ENCODE peak calls at places on chromosome 22, in ten cellular contexts. One of them, this sample, is unnamed. For H3K4me1, the result is how much of the 10 kb centered on the place peaks cover.

GRCh38 chr22:45125198-45125597 is 38.5 kb upstream of the NUP50 start:
- DNase-seq in upper lobe of left lung: no peak
- DNase-seq in K562: no peak
- DNase-seq in HCT116: no peak
- DNase-seq in tibial nerve: no peak
- DNase-seq in stomach: no peak
- DNase-seq in uterus: no peak
- DNase-seq in right lobe of liver: no peak
- DNase-seq in suprapubic skin: no peak
- DNase-seq in heart left ventricle: no peak
- DNase-seq in this sample: no peak

GRCh38 chr22:45105281-45105700 is 58.4 kb upstream of the NUP50 start:
- DNase-seq in upper lobe of left lung: no peak
- DNase-seq in K562: no peak
- DNase-seq in HCT116: no peak
- DNase-seq in right lobe of liver: no peak
- DNase-seq in stomach: no peak
- DNase-seq in tibial nerve: no peak
- DNase-seq in suprapubic skin: no peak
- DNase-seq in heart left ventricle: no peak
- DNase-seq in uterus: no peak
- DNase-seq in this sample: no peak

GRCh38 chr22:21598302-21598701 is 30.8 kb downstream of the UBE2L3 start:
- DNase-seq in HCT116: no peak
- DNase-seq in K562: no peak
- DNase-seq in upper lobe of left lung: no peak
- DNase-seq in heart left ventricle: no peak
- DNase-seq in tibial nerve: no peak
- DNase-seq in stomach: no peak
- DNase-seq in right lobe of liver: no peak
- DNase-seq in uterus: no peak
- DNase-seq in suprapubic skin: no peak
- DNase-seq in this sample: no peak

GRCh38 chr22:45246060-45246985 is 5.6 kb upstream of the KIAA0930 start:
- DNase-seq in K562: no peak
- DNase-seq in right lobe of liver: peak
- DNase-seq in suprapubic skin: no peak
- DNase-seq in HCT116: peak
- DNase-seq in tibial nerve: no peak
- DNase-seq in stomach: peak
- DNase-seq in uterus: peak
- DNase-seq in heart left ventricle: no peak
- DNase-seq in upper lobe of left lung: no peak
- DNase-seq in this sample: peak

GRCh38 chr22:17891427-17892167 is 117.3 kb upstream of the BID start:
- DNase-seq in uterus: no peak
- DNase-seq in HCT116: no peak
- DNase-seq in suprapubic skin: no peak
- DNase-seq in tibial nerve: no peak
- DNase-seq in K562: peak
- DNase-seq in heart left ventricle: peak
- DNase-seq in stomach: no peak
- DNase-seq in right lobe of liver: peak
- DNase-seq in upper lobe of left lung: no peak
- DNase-seq in this sample: no peak

GRCh38 chr22:26394787-26395186 is 34.3 kb upstream of the ASPHD2 start:
- DNase-seq in HCT116: no peak
- DNase-seq in suprapubic skin: no peak
- DNase-seq in right lobe of liver: no peak
- DNase-seq in stomach: no peak
- DNase-seq in tibial nerve: no peak
- DNase-seq in heart left ventricle: no peak
- DNase-seq in upper lobe of left lung: no peak
- DNase-seq in K562: no peak
- DNase-seq in uterus: no peak
- DNase-seq in this sample: no peak

GRCh38 chr22:18119409-18120110 is 9.0 kb downstream of the TUBA8 start:
- DNase-seq in upper lobe of left lung: peak
- DNase-seq in HCT116: no peak
- DNase-seq in right lobe of liver: no peak
- DNase-seq in heart left ventricle: peak
- DNase-seq in uterus: no peak
- DNase-seq in stomach: peak
- DNase-seq in tibial nerve: no peak
- DNase-seq in K562: no peak
- DNase-seq in suprapubic skin: no peak
- DNase-seq in this sample: no peak

GRCh38 chr22:17980638-17981051 is 43.7 kb downstream of the MICAL3 start:
- DNase-seq in uterus: no peak
- DNase-seq in stomach: peak
- DNase-seq in upper lobe of left lung: peak
- DNase-seq in right lobe of liver: no peak
- DNase-seq in tibial nerve: no peak
- DNase-seq in heart left ventricle: no peak
- DNase-seq in K562: peak
- DNase-seq in HCT116: no peak
- DNase-seq in suprapubic skin: no peak
- DNase-seq in this sample: no peak

GRCh38 chr22:38107692-38108515 is 2.6 kb downstream of the BAIAP2L2 start:
- DNase-seq in stomach: peak
- DNase-seq in tibial nerve: no peak
- DNase-seq in HCT116: no peak
- DNase-seq in upper lobe of left lung: peak
- DNase-seq in right lobe of liver: peak
- DNase-seq in heart left ventricle: no peak
- DNase-seq in suprapubic skin: no peak
- DNase-seq in uterus: no peak
- DNase-seq in K562: no peak
- DNase-seq in this sample: no peak
- TF ChIP-seq POLR2A in stomach: no peak
- TF ChIP-seq POLR2A in tibial nerve: no peak
- TF ChIP-seq POLR2A in HCT116: no peak
- TF ChIP-seq POLR2A in upper lobe of left lung: no peak
- TF ChIP-seq POLR2A in right lobe of liver: no peak
- TF ChIP-seq POLR2A in heart left ventricle: no peak
- TF ChIP-seq POLR2A in suprapubic skin: no peak
- TF ChIP-seq POLR2A in uterus: no peak
- TF ChIP-seq POLR2A in K562: no peak
- TF ChIP-seq POLR2A in this sample: no peak

GRCh38 chr22:35313311-35314121 is 13.8 kb downstream of the TOM1 start:
- DNase-seq in K562: no peak
- DNase-seq in right lobe of liver: no peak
- DNase-seq in uterus: peak
- DNase-seq in HCT116: no peak
- DNase-seq in stomach: peak
- DNase-seq in upper lobe of left lung: no peak
- DNase-seq in tibial nerve: peak
- DNase-seq in suprapubic skin: peak
- DNase-seq in heart left ventricle: peak
- DNase-seq in this sample: peak

GRCh38 chr22:35315855-35316745 is 16.4 kb downstream of the TOM1 start:
- DNase-seq in stomach: no peak
- DNase-seq in K562: no peak
- DNase-seq in heart left ventricle: peak
- DNase-seq in HCT116: no peak
- DNase-seq in right lobe of liver: no peak
- DNase-seq in tibial nerve: peak
- DNase-seq in uterus: peak
- DNase-seq in upper lobe of left lung: no peak
- DNase-seq in suprapubic skin: peak
- DNase-seq in this sample: peak

GRCh38 chr22:35312198-35313059 is 12.7 kb downstream of the TOM1 start:
- DNase-seq in heart left ventricle: no peak
- DNase-seq in upper lobe of left lung: no peak
- DNase-seq in uterus: no peak
- DNase-seq in HCT116: peak
- DNase-seq in suprapubic skin: peak
- DNase-seq in K562: no peak
- DNase-seq in stomach: no peak
- DNase-seq in tibial nerve: no peak
- DNase-seq in right lobe of liver: peak
- DNase-seq in this sample: peak

GRCh38 chr22:35315141-35315854 is 15.6 kb downstream of the TOM1 start:
- DNase-seq in K562: no peak
- DNase-seq in HCT116: no peak
- DNase-seq in upper lobe of left lung: no peak
- DNase-seq in heart left ventricle: no peak
- DNase-seq in suprapubic skin: peak
- DNase-seq in right lobe of liver: peak
- DNase-seq in tibial nerve: peak
- DNase-seq in stomach: no peak
- DNase-seq in uterus: no peak
- DNase-seq in this sample: peak

GRCh38 chr22:35314161-35314942 is 14.7 kb downstream of the TOM1 start:
- DNase-seq in upper lobe of left lung: no peak
- DNase-seq in K562: no peak
- DNase-seq in right lobe of liver: no peak
- DNase-seq in HCT116: no peak
- DNase-seq in tibial nerve: no peak
- DNase-seq in suprapubic skin: peak
- DNase-seq in uterus: peak
- DNase-seq in stomach: no peak
- DNase-seq in heart left ventricle: no peak
- DNase-seq in this sample: no peak
- H3K4me1 ChIP-seq in upper lobe of left lung: under half
- H3K4me1 ChIP-seq in K562: under half
- H3K4me1 ChIP-seq in right lobe of liver: under half
- H3K4me1 ChIP-seq in HCT116: under half
- H3K4me1 ChIP-seq in tibial nerve: under half
- H3K4me1 ChIP-seq in suprapubic skin: half or more
- H3K4me1 ChIP-seq in uterus: under half
- H3K4me1 ChIP-seq in stomach: half or more
- H3K4me1 ChIP-seq in heart left ventricle: half or more
- H3K4me1 ChIP-seq in this sample: half or more

GRCh38 chr22:29481265-29482000 is 1.4 kb downstream of the NEFH start:
- DNase-seq in HCT116: no peak
- DNase-seq in K562: peak
- DNase-seq in right lobe of liver: no peak
- DNase-seq in stomach: no peak
- DNase-seq in suprapubic skin: no peak
- DNase-seq in upper lobe of left lung: no peak
- DNase-seq in tibial nerve: no peak
- DNase-seq in uterus: no peak
- DNase-seq in heart left ventricle: no peak
- DNase-seq in this sample: peak

GRCh38 chr22:29480512-29481264 is 670 bp downstream of the NEFH start:
- DNase-seq in heart left ventricle: no peak
- DNase-seq in uterus: no peak
- DNase-seq in K562: peak
- DNase-seq in HCT116: no peak
- DNase-seq in suprapubic skin: no peak
- DNase-seq in stomach: no peak
- DNase-seq in right lobe of liver: no peak
- DNase-seq in upper lobe of left lung: peak
- DNase-seq in tibial nerve: no peak
- DNase-seq in this sample: peak

GRCh38 chr22:29483254-29483653 is 3.2 kb downstream of the NEFH start:
- DNase-seq in suprapubic skin: no peak
- DNase-seq in right lobe of liver: no peak
- DNase-seq in heart left ventricle: no peak
- DNase-seq in tibial nerve: no peak
- DNase-seq in K562: no peak
- DNase-seq in upper lobe of left lung: no peak
- DNase-seq in HCT116: no peak
- DNase-seq in uterus: no peak
- DNase-seq in stomach: no peak
- DNase-seq in this sample: no peak

GRCh38 chr22:29482726-29483125 is 2.7 kb downstream of the NEFH start:
- DNase-seq in uterus: no peak
- DNase-seq in tibial nerve: no peak
- DNase-seq in suprapubic skin: no peak
- DNase-seq in stomach: no peak
- DNase-seq in HCT116: no peak
- DNase-seq in right lobe of liver: no peak
- DNase-seq in heart left ventricle: no peak
- DNase-seq in K562: no peak
- DNase-seq in upper lobe of left lung: no peak
- DNase-seq in this sample: peak

DNA sequence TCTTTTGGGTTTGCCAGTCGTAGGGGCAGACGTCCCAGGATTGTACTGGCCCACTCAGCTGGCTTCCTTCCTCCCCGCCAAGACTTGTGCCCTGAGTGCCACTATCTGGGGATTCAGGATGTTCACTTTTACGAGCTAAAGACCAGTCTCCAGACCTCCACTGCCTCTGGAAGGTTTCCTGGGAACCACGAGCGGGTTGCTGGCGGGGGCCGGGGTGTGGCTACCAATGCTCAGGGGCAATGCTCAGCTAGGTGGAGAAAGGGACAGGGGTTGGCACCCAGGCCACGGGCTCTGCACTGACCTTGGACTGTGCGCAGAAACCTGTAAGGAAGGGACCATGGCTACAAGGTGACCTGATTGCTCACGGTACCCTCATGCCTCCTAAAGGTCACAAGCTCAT is 2.2 kb downstream of the NEFH start:
- DNase-seq in upper lobe of left lung: no peak
- DNase-seq in heart left ventricle: no peak
- DNase-seq in HCT116: no peak
- DNase-seq in stomach: no peak
- DNase-seq in K562: no peak
- DNase-seq in suprapubic skin: no peak
- DNase-seq in uterus: no peak
- DNase-seq in right lobe of liver: no peak
- DNase-seq in tibial nerve: no peak
- DNase-seq in this sample: peak
- H3K4me3 ChIP-seq in upper lobe of left lung: no peak
- H3K4me3 ChIP-seq in heart left ventricle: no peak
- H3K4me3 ChIP-seq in HCT116: no peak
- H3K4me3 ChIP-seq in stomach: no peak
- H3K4me3 ChIP-seq in K562: peak
- H3K4me3 ChIP-seq in suprapubic skin: no peak
- H3K4me3 ChIP-seq in uterus: no peak
- H3K4me3 ChIP-seq in right lobe of liver: no peak
- H3K4me3 ChIP-seq in tibial nerve: no peak
- H3K4me3 ChIP-seq in this sample: no peak

DNA sequence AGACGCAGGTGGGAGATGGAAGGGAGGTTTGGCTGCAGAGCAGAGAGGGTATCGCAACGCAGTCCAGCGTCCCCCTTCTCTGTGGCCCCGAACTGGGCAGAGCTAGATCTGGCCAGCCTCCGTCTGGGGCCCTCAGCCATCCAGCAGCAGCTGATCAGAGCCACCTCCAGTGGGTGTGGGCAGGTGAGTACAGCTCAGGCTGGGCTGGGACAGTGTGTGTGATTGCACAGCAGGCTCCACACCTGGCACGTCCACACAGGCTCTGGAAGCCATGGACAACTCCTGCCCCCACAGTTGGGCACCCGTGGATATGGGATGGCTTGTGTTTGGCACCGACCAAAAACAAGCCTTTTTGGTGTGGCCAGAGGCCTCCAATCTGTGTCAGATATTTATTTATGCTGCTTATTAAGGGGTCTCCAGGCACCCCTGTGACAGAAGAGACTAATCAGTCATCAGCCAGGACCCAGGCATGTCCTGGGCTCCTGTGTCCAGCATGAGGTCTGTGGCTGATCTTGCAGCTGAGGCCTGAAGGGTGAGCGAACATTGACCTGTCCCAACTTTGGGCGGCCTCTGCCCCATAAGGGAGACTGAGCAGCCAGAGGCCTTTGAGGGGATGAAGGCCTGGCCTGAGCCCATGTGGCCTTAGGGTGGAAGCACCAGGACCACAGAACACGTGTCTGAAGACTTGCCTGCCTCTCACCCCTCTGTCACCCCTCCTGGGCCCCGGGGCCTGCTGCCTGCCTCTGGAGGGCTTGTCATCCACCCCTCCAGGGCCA is 18.6 kb downstream of the POLR3H start:
- DNase-seq in right lobe of liver: no peak
- DNase-seq in uterus: no peak
- DNase-seq in tibial nerve: no peak
- DNase-seq in upper lobe of left lung: peak
- DNase-seq in suprapubic skin: peak
- DNase-seq in HCT116: no peak
- DNase-seq in heart left ventricle: no peak
- DNase-seq in K562: no peak
- DNase-seq in stomach: no peak
- DNase-seq in this sample: no peak
- TF ChIP-seq POLR2A in right lobe of liver: peak
- TF ChIP-seq POLR2A in uterus: no peak
- TF ChIP-seq POLR2A in tibial nerve: no peak
- TF ChIP-seq POLR2A in upper lobe of left lung: no peak
- TF ChIP-seq POLR2A in suprapubic skin: no peak
- TF ChIP-seq POLR2A in HCT116: no peak
- TF ChIP-seq POLR2A in heart left ventricle: no peak
- TF ChIP-seq POLR2A in K562: peak
- TF ChIP-seq POLR2A in stomach: no peak
- TF ChIP-seq POLR2A in this sample: no peak